ENCODE peak calls at places on chromosome 13, in four cellular contexts. G is SK-N-SH, Q is upper lobe of left lung, K is breast epithelium. R is an unnamed sample.

GRCh38 chr13:30843548-30843947 is 62.5 kb upstream of the MEDAG start:
- DNase-seq in K (no peak), G (no peak), Q (no peak), R (no peak)

GRCh38 chr13:114095486-114095885 is 36.9 kb downstream of the RASA3 start:
- DNase-seq in G (no peak), Q (no peak), K (peak), R (no peak)

GRCh38 chr13:77477299-77477848 is 58.1 kb upstream of the SCEL start:
- DNase-seq in K (no peak), Q (no peak), G (no peak), R (no peak)

GRCh38 chr13:49084961-49085360 is 109.2 kb downstream of the FNDC3A start:
- DNase-seq in G (no peak), K (no peak), Q (no peak), R (no peak)

GRCh38 chr13:40813662-40814454 is 24.4 kb downstream of the SLC25A15 start:
- DNase-seq in K (no peak), Q (peak), G (peak), R (no peak)

GRCh38 chr13:50598338-50598737 is 245.2 kb downstream of the DLEU7 start:
- DNase-seq in K (no peak), G (no peak), Q (no peak), R (no peak)

GRCh38 chr13:91406619-91407018 is 8.2 kb downstream of the GPC5 start:
- DNase-seq in K (no peak), G (peak), Q (no peak), R (no peak)

GRCh38 chr13:60851378-60851777 is 454.4 kb downstream of the TDRD3 start:
- DNase-seq in Q (no peak), K (no peak), G (no peak), R (no peak)

GRCh38 chr13:30829145-30829544 is 76.9 kb upstream of the MEDAG start:
- DNase-seq in G (no peak), Q (no peak), K (no peak), R (no peak)

GRCh38 chr13:30978981-30979956 is 46.8 kb downstream of the TEX26 start:
- DNase-seq in G (peak), K (no peak), Q (peak), R (peak)

GRCh38 chr13:20772401-20773131 is 1.2 kb downstream of the EEF1AKMT1 start:
- DNase-seq in K (no peak), G (no peak), Q (no peak), R (no peak)

GRCh38 chr13:108595416-108596257 is 33.8 kb upstream of the MYO16 start:
- DNase-seq in K (no peak), Q (no peak), G (no peak), R (no peak)

GRCh38 chr13:56015919-56016318 is 1124.8 kb upstream of the PRR20A start:
- DNase-seq in Q (no peak), G (peak), K (no peak), R (no peak)

GRCh38 chr13:98869408-98870090 is 108.3 kb downstream of the DOCK9 start:
- DNase-seq in Q (no peak), G (no peak), K (no peak), R (no peak)

GRCh38 chr13:30364133-30364532 is 56.8 kb upstream of the KATNAL1 start:
- DNase-seq in K (no peak), G (peak), Q (no peak), R (no peak)

GRCh38 chr13:96052655-96053002 is 572 bp downstream of the UGGT2 start:
- DNase-seq in G (peak), Q (no peak), K (no peak), R (no peak)

GRCh38 chr13:72205773-72206172 is 338.8 kb upstream of the DACH1 start:
- DNase-seq in Q (no peak), G (no peak), K (no peak), R (no peak)

GRCh38 chr13:25963681-25964080 is 88.1 kb downstream of the SHISA2 start:
- DNase-seq in K (no peak), G (peak), Q (no peak), R (no peak)

GRCh38 chr13:32205426-32206096 is 109.6 kb downstream of the ZAR1L start:
- DNase-seq in G (peak), K (no peak), Q (no peak), R (no peak)

GRCh38 chr13:76552373-76552772 is 333.8 kb downstream of the KCTD12 start:
- DNase-seq in K (no peak), Q (no peak), G (no peak), R (no peak)

GRCh38 chr13:22461854-22462565 is 718.8 kb upstream of the SGCG start:
- DNase-seq in K (no peak), G (no peak), Q (no peak), R (no peak)

GRCh38 chr13:110644892-110645521 is 29.7 kb downstream of the NAXD start:
- DNase-seq in K (peak), G (peak), Q (peak), R (peak)

GRCh38 chr13:44050450-44051063 is 170.9 kb downstream of the LACC1 start:
- DNase-seq in K (no peak), Q (no peak), G (peak), R (no peak)

GRCh38 chr13:99087954-99088491 is 110.2 kb upstream of the DOCK9 start:
- DNase-seq in G (peak), K (no peak), Q (no peak), R (peak)

GRCh38 chr13:94480672-94481145 is 1.2 kb upstream of the DCT start:
- DNase-seq in K (no peak), G (no peak), Q (no peak), R (no peak)

GRCh38 chr13:45393941-45394570 is 24.1 kb downstream of the SLC25A30 start:
- DNase-seq in Q (no peak), K (no peak), G (peak), R (peak)

GRCh38 chr13:91767681-91768080 is 369.3 kb downstream of the GPC5 start:
- DNase-seq in G (no peak), Q (no peak), K (no peak), R (no peak)

GRCh38 chr13:94331281-94331680 is 148.2 kb downstream of the DCT start:
- DNase-seq in K (no peak), G (no peak), Q (no peak), R (no peak)

DNA sequence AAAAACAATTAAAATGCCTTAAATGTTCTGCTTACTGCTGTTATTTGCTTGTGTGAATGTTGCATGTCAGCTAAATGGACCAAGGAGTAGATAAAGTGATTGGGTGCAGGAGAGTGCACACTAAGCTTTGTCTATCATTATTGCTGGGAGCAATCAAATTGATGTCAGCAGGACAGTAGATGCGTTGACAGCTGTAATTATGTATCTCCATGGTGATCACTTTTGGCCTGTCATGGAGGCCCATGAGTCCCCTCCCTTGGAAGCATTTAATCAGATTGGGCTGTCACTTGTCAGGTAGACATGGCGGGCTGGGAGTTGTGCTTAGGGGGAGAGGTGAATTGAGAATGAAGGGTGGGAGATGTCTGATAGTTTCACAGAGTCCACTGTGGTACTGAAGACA is 215.3 kb downstream of the PCCA start:
- DNase-seq in Q (no peak), G (no peak), K (no peak), R (no peak)
- TF ChIP-seq POLR2AphosphoS5 in Q (no peak), G (no peak), K (no peak), R (no peak)

GRCh38 chr13:19052180-19052579 is 129.4 kb downstream of the TUBA3C start:
- DNase-seq in K (no peak), Q (no peak), G (no peak), R (no peak)
- TF ChIP-seq POLR2AphosphoS5 in K (no peak), Q (no peak), G (no peak), R (no peak)

GRCh38 chr13:106475852-106476251 is 59.6 kb downstream of the EFNB2 start:
- DNase-seq in K (no peak), G (no peak), Q (no peak), R (no peak)
- TF ChIP-seq POLR2AphosphoS5 in K (no peak), G (no peak), Q (no peak), R (no peak)

GRCh38 chr13:112986946-112987345 is 17.9 kb downstream of the MCF2L start:
- DNase-seq in Q (peak), K (no peak), G (no peak), R (no peak)

GRCh38 chr13:112987625-112988024 is 18.6 kb downstream of the MCF2L start:
- DNase-seq in K (no peak), Q (no peak), G (no peak), R (no peak)

GRCh38 chr13:112984954-112985802 is 16.2 kb downstream of the MCF2L start:
- DNase-seq in G (no peak), K (no peak), Q (peak), R (peak)

GRCh38 chr13:112985803-112986408 is 16.9 kb downstream of the MCF2L start:
- DNase-seq in G (no peak), Q (peak), K (no peak), R (no peak)

DNA sequence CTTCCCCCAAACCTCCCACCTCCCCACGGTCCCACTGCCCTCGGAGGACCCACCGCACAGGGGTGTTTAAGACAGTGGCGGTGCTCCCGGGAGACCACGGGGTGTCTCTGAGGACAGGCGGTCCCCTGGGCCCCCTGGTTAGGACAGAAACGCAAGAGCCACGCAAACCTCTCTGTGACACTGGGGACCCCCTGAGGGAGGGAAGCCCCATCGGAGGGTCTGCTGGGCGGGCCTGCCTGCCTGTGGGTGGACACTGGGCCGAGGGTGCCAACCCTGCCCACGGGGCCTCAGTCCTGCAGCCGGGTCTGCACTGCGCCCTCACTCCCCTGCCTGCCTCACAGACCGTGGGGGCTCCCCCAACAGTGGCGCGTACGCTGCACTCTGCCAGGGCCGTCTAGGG is 17.5 kb downstream of the MCF2L start:
- DNase-seq in Q (peak), G (no peak), K (no peak), R (no peak)
- TF ChIP-seq POLR2AphosphoS5 in Q (no peak), G (no peak), K (no peak), R (no peak)

GRCh38 chr13:27789495-27790303 is 2.6 kb upstream of the GSX1 start:
- DNase-seq in Q (peak), K (no peak), G (no peak), R (no peak)
- TF ChIP-seq POLR2AphosphoS5 in Q (no peak), K (no peak), G (no peak), R (no peak)

R was measured in transverse colon.